ENCODE peak calls at places on chromosomes 5 and 9, in eight cellular contexts. H is NCI-H1105; T is stimulated activated CD4-positive, alpha-beta T cell treated with anti-CD3 and anti-CD28 coated beads, Interleukin-15, amount 100 ng/mL, for 1 hour; B is NCI-H187; V is SW 1271; D is anterior cingulate cortex; I is HAP-1; M is naive B cell. Z is an unnamed sample.

GRCh38 chr5:53067641-53068040 is 41.9 kb downstream of the MOCS2 start:
- DNase-seq in H (no peak), T (no peak), B (no peak), V (no peak), D (no peak), I (no peak), M (no peak), Z (no peak)

GRCh38 chr9:125844611-125845010 is 97.4 kb downstream of the PBX3 start:
- DNase-seq in H (no peak), T (no peak), B (no peak), V (no peak), D (no peak), I (peak), M (no peak), Z (no peak)

GRCh38 chr5:115758356-115758755 is 58.1 kb downstream of the CDO1 start:
- DNase-seq in H (no peak), T (no peak), B (no peak), V (no peak), D (no peak), I (no peak), M (no peak), Z (no peak)

GRCh38 chr5:14760548-14761002 is 96.1 kb downstream of the OTULIN start:
- DNase-seq in H (no peak), T (no peak), B (no peak), V (no peak), D (no peak), I (no peak), M (no peak), Z (no peak)

GRCh38 chr9:95024097-95024671 is 293.3 kb downstream of the FANCC start:
- DNase-seq in H (no peak), T (no peak), B (no peak), V (no peak), D (peak), I (no peak), M (no peak), Z (no peak)

GRCh38 chr9:108567571-108567970 is 288.2 kb downstream of the ACTL7B start:
- DNase-seq in H (no peak), T (no peak), B (no peak), V (no peak), D (no peak), I (no peak), M (no peak), Z (no peak)

GRCh38 chr9:88577736-88578485 is 42.9 kb downstream of the NXNL2 start:
- DNase-seq in H (no peak), T (no peak), B (no peak), V (no peak), D (no peak), I (no peak), M (no peak), Z (no peak)

GRCh38 chr9:104774831-104775573 is 11.1 kb downstream of the NIPSNAP3B start:
- DNase-seq in H (no peak), T (no peak), B (no peak), V (no peak), D (no peak), I (no peak), M (peak), Z (no peak)

GRCh38 chr9:109035684-109036423 is 22.6 kb upstream of the CTNNAL1 start:
- DNase-seq in H (no peak), T (no peak), B (no peak), V (peak), D (no peak), I (no peak), M (no peak), Z (no peak)

GRCh38 chr9:107404086-107404590 is 85.4 kb downstream of the KLF4 start:
- DNase-seq in H (no peak), T (no peak), B (no peak), V (no peak), D (no peak), I (no peak), M (no peak), Z (no peak)

GRCh38 chr5:9337908-9338307 is 208.0 kb downstream of the SEMA5A start:
- DNase-seq in H (no peak), T (no peak), B (no peak), V (no peak), D (peak), I (no peak), M (no peak), Z (no peak)

GRCh38 chr5:945691-946541 is 53.2 kb downstream of the TRIP13 start:
- DNase-seq in H (peak), T (no peak), B (no peak), V (no peak), D (no peak), I (no peak), M (no peak), Z (no peak)

GRCh38 chr9:92963831-92964606 is 16.7 kb downstream of the FGD3 start:
- DNase-seq in H (no peak), T (peak), B (no peak), V (no peak), D (no peak), I (no peak), M (peak), Z (peak)

GRCh38 chr5:153792305-153792704 is 246.4 kb downstream of the FAM114A2 start:
- DNase-seq in H (no peak), T (no peak), B (no peak), V (no peak), D (no peak), I (no peak), M (no peak), Z (no peak)

GRCh38 chr9:96109718-96110351 is 192.1 kb downstream of the HSD17B3 start:
- DNase-seq in H (no peak), T (no peak), B (no peak), V (no peak), D (no peak), I (no peak), M (no peak), Z (no peak)

GRCh38 chr9:124343533-124344290 is 71.5 kb downstream of the PSMB7 start:
- DNase-seq in H (no peak), T (no peak), B (no peak), V (no peak), D (no peak), I (no peak), M (no peak), Z (no peak)

GRCh38 chr9:115161431-115161830 is 43.5 kb upstream of the TNC start:
- DNase-seq in H (no peak), T (no peak), B (no peak), V (no peak), D (no peak), I (no peak), M (no peak), Z (no peak)

GRCh38 chr5:169289520-169289919 is 11.4 kb downstream of the SLIT3 start:
- DNase-seq in H (no peak), T (no peak), B (no peak), V (no peak), D (no peak), I (no peak), M (no peak), Z (no peak)

GRCh38 chr5:5432020-5432707 is 9.7 kb downstream of the ICE1 start:
- DNase-seq in H (no peak), T (no peak), B (no peak), V (no peak), D (no peak), I (no peak), M (no peak), Z (no peak)

GRCh38 chr5:124561451-124561850 is 185.0 kb downstream of the ZNF608 start:
- DNase-seq in H (no peak), T (no peak), B (no peak), V (no peak), D (no peak), I (no peak), M (no peak), Z (no peak)

GRCh38 chr5:153641183-153641688 is 150.8 kb downstream of the GRIA1 start:
- DNase-seq in H (no peak), T (no peak), B (no peak), V (no peak), D (no peak), I (no peak), M (no peak), Z (no peak)

GRCh38 chr9:69671904-69672827 is at the start of gene APBA1:
- DNase-seq in H (peak), T (peak), B (peak), V (no peak), D (peak), I (peak), M (peak), Z (no peak)

GRCh38 chr5:174687503-174687902 is 36.9 kb upstream of the MSX2 start:
- DNase-seq in H (no peak), T (no peak), B (no peak), V (no peak), D (no peak), I (peak), M (no peak), Z (no peak)

GRCh38 chr9:35998333-35998732 is 38.4 kb upstream of the RECK start:
- DNase-seq in H (no peak), T (no peak), B (no peak), V (no peak), D (no peak), I (no peak), M (no peak), Z (no peak)

GRCh38 chr9:4739587-4740372 is 1.2 kb downstream of the AK3 start:
- DNase-seq in H (no peak), T (no peak), B (no peak), V (no peak), D (no peak), I (no peak), M (no peak), Z (no peak)